ENCODE peak calls at places on chromosomes 6 and 20, in ten cellular contexts. J, P, Q, C, T, X, Z, V, H and U are unnamed samples.

GRCh38 chr20:4820833-4821518 is 99.3 kb downstream of the PRND start:
- DNase-seq in Z (peak; percentile 69), C (peak; percentile 59), P (peak; percentile 12), T (no peak), J (peak; percentile 79), X (no peak), V (no peak), H (peak; percentile 77), Q (no peak), U (no peak)

GRCh38 chr6:78483546-78483945 is 383.8 kb upstream of the IRAK1BP1 start:
- DNase-seq in C (no peak), J (no peak), P (no peak), Q (no peak), X (no peak), T (no peak), H (peak; percentile 27), V (no peak), Z (no peak), U (no peak)

GRCh38 chr20:19056909-19057308 is 155.5 kb upstream of the SLC24A3 start:
- DNase-seq in Q (peak; percentile 34), H (no peak), P (no peak), C (no peak), X (no peak), T (no peak), J (no peak), V (no peak), Z (no peak), U (no peak)

GRCh38 chr6:72084992-72085569 is 198.7 kb downstream of the RIMS1 start:
- DNase-seq in T (no peak), P (peak; percentile 14), X (no peak), Q (no peak), V (peak; percentile 9), J (peak; percentile 20), H (peak; percentile 6), Z (no peak), C (no peak), U (no peak)

GRCh38 chr6:121826156-121826810 is 390.8 kb downstream of the GJA1 start:
- DNase-seq in T (no peak), J (peak; percentile 85), Q (no peak), H (peak; percentile 98), Z (peak; percentile 33), X (no peak), C (no peak), V (no peak), P (no peak), U (no peak)

GRCh38 chr6:10413850-10414765 is 766 bp downstream of the TFAP2A start:
- DNase-seq in Q (no peak), P (peak; percentile 72), X (no peak), H (no peak), V (peak; percentile 33), J (peak; percentile 77), T (no peak), Z (peak; percentile 52), C (no peak), U (no peak)

GRCh38 chr6:1745814-1746213 is 136.1 kb downstream of the FOXC1 start:
- DNase-seq in C (no peak), J (no peak), H (no peak), Z (no peak), T (no peak), P (peak; percentile 58), Q (no peak), X (no peak), V (no peak), U (no peak)

GRCh38 chr20:50735813-50736212 is 4.4 kb downstream of the PARD6B start:
- DNase-seq in T (no peak), C (no peak), Q (no peak), H (no peak), P (no peak), J (no peak), Z (no peak), X (no peak), V (peak; percentile 70), U (no peak)

GRCh38 chr6:32685603-32686002 is 19.1 kb upstream of the HLA-DQB1 start:
- DNase-seq in V (peak; percentile 8), P (no peak), T (peak; percentile 2), C (no peak), J (no peak), Z (no peak), Q (no peak), H (peak; percentile 9), X (peak; percentile 22), U (peak; percentile 36)

GRCh38 chr6:21748343-21749063 is 155.0 kb downstream of the SOX4 start:
- DNase-seq in Q (no peak), P (peak; percentile 17), Z (no peak), J (peak; percentile 23), T (no peak), X (no peak), C (no peak), V (peak; percentile 39), H (peak; percentile 82), U (no peak)

GRCh38 chr20:346640-347316 is at the start of gene NRSN2:
- DNase-seq in C (peak; percentile 61), T (no peak), V (peak; percentile 68), Z (peak; percentile 83), X (no peak), J (peak; percentile 76), P (peak; percentile 47), Q (peak; percentile 77), H (peak; percentile 75), U (no peak)

GRCh38 chr6:85672623-85673022 is 29.9 kb upstream of the SYNCRIP start:
- DNase-seq in V (no peak), Q (no peak), Z (no peak), P (no peak), H (no peak), X (no peak), C (no peak), J (no peak), T (no peak), U (no peak)

GRCh38 chr6:128655978-128656498 is 135.6 kb upstream of the PTPRK start:
- DNase-seq in H (peak; percentile 97), X (no peak), J (peak; percentile 95), Q (no peak), V (peak; percentile 66), C (no peak), P (no peak), T (no peak), Z (peak; percentile 56), U (no peak)

GRCh38 chr20:16654858-16655257 is 75.0 kb upstream of the SNRPB2 start:
- DNase-seq in P (no peak), H (no peak), V (no peak), C (no peak), J (no peak), Q (no peak), X (no peak), Z (no peak), T (no peak), U (no peak)

GRCh38 chr20:50374541-50375078 is 135.6 kb upstream of the PTPN1 start:
- DNase-seq in X (no peak), H (no peak), T (no peak), V (no peak), C (no peak), Q (no peak), P (no peak), J (no peak), Z (no peak), U (no peak)

GRCh38 chr6:107607109-107607508 is 117.2 kb downstream of the SOBP start:
- DNase-seq in Z (no peak), P (no peak), X (no peak), Q (no peak), H (no peak), V (no peak), J (no peak), T (no peak), C (no peak), U (no peak)

GRCh38 chr20:20782221-20782620 is 69.8 kb upstream of the RALGAPA2 start:
- DNase-seq in C (no peak), Q (no peak), T (no peak), Z (no peak), X (no peak), J (no peak), H (no peak), P (no peak), V (no peak), U (no peak)

GRCh38 chr6:4240148-4240547 is 104.8 kb upstream of the ECI2 start:
- DNase-seq in Z (no peak), V (no peak), J (no peak), H (no peak), T (no peak), P (no peak), X (no peak), C (no peak), Q (no peak), U (no peak)

GRCh38 chr20:51385941-51386530 is 156.5 kb downstream of the NFATC2 start:
- DNase-seq in H (peak; percentile 32), X (no peak), Z (peak; percentile 85), Q (no peak), V (peak; percentile 52), J (peak; percentile 50), C (no peak), P (no peak), T (peak; percentile 23), U (peak; percentile 29)

GRCh38 chr6:40997256-40997957 is 41.6 kb downstream of the UNC5CL start:
- DNase-seq in P (peak; percentile 17), H (peak; percentile 83), C (no peak), X (no peak), J (peak; percentile 66), T (no peak), Q (peak; percentile 49), Z (peak; percentile 34), V (peak; percentile 50), U (no peak)

GRCh38 chr6:126888727-126889725 is 229.4 kb upstream of the RSPO3 start:
- DNase-seq in H (no peak), X (no peak), Z (no peak), C (no peak), Q (no peak), J (no peak), V (no peak), T (no peak), P (no peak), U (no peak)

GRCh38 chr6:168121308-168121665 is 42.3 kb upstream of the FRMD1 start:
- DNase-seq in X (no peak), T (no peak), C (no peak), Q (no peak), J (no peak), V (no peak), H (no peak), P (no peak), Z (no peak), U (no peak)

GRCh38 chr6:169141706-169142705 is 111.6 kb downstream of the THBS2 start:
- DNase-seq in Z (no peak), J (no peak), T (no peak), X (no peak), P (no peak), V (no peak), H (peak; percentile 45), Q (no peak), C (peak; percentile 68), U (no peak)

GRCh38 chr6:150176152-150176551 is 33.3 kb downstream of the PPP1R14C start:
- DNase-seq in J (no peak), P (no peak), Q (peak; percentile 30), V (no peak), Z (no peak), H (no peak), X (no peak), T (no peak), C (no peak), U (no peak)

GRCh38 chr6:12472601-12473038 is 182.5 kb downstream of the EDN1 start:
- DNase-seq in P (no peak), X (no peak), C (no peak), H (peak; percentile 89), J (peak; percentile 60), T (no peak), V (peak; percentile 14), Q (peak; percentile 93), Z (no peak), U (no peak)

GRCh38 chr6:136599324-136600011 is 49.2 kb upstream of the MAP7 start:
- DNase-seq in H (peak; percentile 62), Z (no peak), P (no peak), X (no peak), Q (no peak), T (no peak), V (no peak), C (no peak), J (no peak), U (no peak)

GRCh38 chr6:31797607-31798006 is 2.1 kb upstream of the VARS1 start:
- DNase-seq in J (no peak), Z (no peak), P (no peak), H (no peak), V (no peak), C (no peak), X (peak; percentile 2), T (peak; percentile 51), Q (no peak), U (peak; percentile 44)

GRCh38 chr6:137303436-137303835 is 84.3 kb upstream of the IFNGR1 start:
- DNase-seq in Z (no peak), C (no peak), Q (no peak), X (no peak), H (peak; percentile 50), V (no peak), P (no peak), J (no peak), T (no peak), U (no peak)